ENCODE peak calls at places on chromosomes 5 and 9, in four cellular contexts. One of them, this sample, is unnamed.

GRCh38 chr5:154977409-154977808 is 36.1 kb upstream of the KIF4B start:
- DNase-seq in NCI-H2081: no peak
- DNase-seq in T1000: no peak
- DNase-seq in dorsolateral prefrontal cortex: no peak
- DNase-seq in this sample: no peak

GRCh38 chr9:127793093-127793708 is 7.4 kb downstream of the CDK9 start:
- DNase-seq in NCI-H2081: no peak
- DNase-seq in T1000: no peak
- DNase-seq in dorsolateral prefrontal cortex: no peak
- DNase-seq in this sample: no peak

GRCh38 chr5:138996120-138996519 is 121.0 kb upstream of the LRRTM2 start:
- DNase-seq in NCI-H2081: no peak
- DNase-seq in T1000: no peak
- DNase-seq in dorsolateral prefrontal cortex: no peak
- DNase-seq in this sample: no peak

GRCh38 chr9:118170032-118170955 is 466.1 kb downstream of the TLR4 start:
- DNase-seq in NCI-H2081: peak
- DNase-seq in T1000: peak
- DNase-seq in dorsolateral prefrontal cortex: peak
- DNase-seq in this sample: no peak

GRCh38 chr9:122029898-122030297 is 63.2 kb downstream of the TTLL11 start:
- DNase-seq in NCI-H2081: no peak
- DNase-seq in T1000: no peak
- DNase-seq in dorsolateral prefrontal cortex: no peak
- DNase-seq in this sample: no peak

GRCh38 chr9:21684831-21685362 is 117.5 kb upstream of the MTAP start:
- DNase-seq in NCI-H2081: no peak
- DNase-seq in T1000: peak
- DNase-seq in dorsolateral prefrontal cortex: no peak
- DNase-seq in this sample: no peak

GRCh38 chr5:130066644-130067043 is 162.4 kb downstream of the CHSY3 start:
- DNase-seq in NCI-H2081: no peak
- DNase-seq in T1000: no peak
- DNase-seq in dorsolateral prefrontal cortex: no peak
- DNase-seq in this sample: peak

GRCh38 chr9:137237759-137238726 is 3.0 kb upstream of the TUBB4B start:
- DNase-seq in NCI-H2081: peak
- DNase-seq in T1000: no peak
- DNase-seq in dorsolateral prefrontal cortex: peak
- DNase-seq in this sample: no peak

GRCh38 chr9:133584559-133585476 is 24.4 kb downstream of the FAM163B start:
- DNase-seq in NCI-H2081: peak
- DNase-seq in T1000: no peak
- DNase-seq in dorsolateral prefrontal cortex: no peak
- DNase-seq in this sample: no peak

GRCh38 chr5:16446993-16447392 is 18.6 kb downstream of the ZNF622 start:
- DNase-seq in NCI-H2081: no peak
- DNase-seq in T1000: no peak
- DNase-seq in dorsolateral prefrontal cortex: no peak
- DNase-seq in this sample: no peak

GRCh38 chr9:101463397-101463796 is 27.8 kb upstream of the ALDOB start:
- DNase-seq in NCI-H2081: no peak
- DNase-seq in T1000: no peak
- DNase-seq in dorsolateral prefrontal cortex: no peak
- DNase-seq in this sample: no peak

GRCh38 chr5:160656961-160657570 is 194.9 kb downstream of the ATP10B start:
- DNase-seq in NCI-H2081: no peak
- DNase-seq in T1000: no peak
- DNase-seq in dorsolateral prefrontal cortex: no peak
- DNase-seq in this sample: no peak

GRCh38 chr9:75065513-75065912 is 22.4 kb downstream of the NMRK1 start:
- DNase-seq in NCI-H2081: no peak
- DNase-seq in T1000: no peak
- DNase-seq in dorsolateral prefrontal cortex: no peak
- DNase-seq in this sample: no peak

GRCh38 chr5:135930949-135931295 is 23.9 kb downstream of the LECT2 start:
- DNase-seq in NCI-H2081: no peak
- DNase-seq in T1000: no peak
- DNase-seq in dorsolateral prefrontal cortex: no peak
- DNase-seq in this sample: no peak

GRCh38 chr5:145362261-145362660 is 472.9 kb downstream of the PRELID2 start:
- DNase-seq in NCI-H2081: no peak
- DNase-seq in T1000: no peak
- DNase-seq in dorsolateral prefrontal cortex: no peak
- DNase-seq in this sample: no peak

GRCh38 chr5:107486489-107486888 is 184.2 kb downstream of the EFNA5 start:
- DNase-seq in NCI-H2081: no peak
- DNase-seq in T1000: no peak
- DNase-seq in dorsolateral prefrontal cortex: no peak
- DNase-seq in this sample: no peak

GRCh38 chr9:7153566-7153965 is 395.8 kb downstream of the KDM4C start:
- DNase-seq in NCI-H2081: no peak
- DNase-seq in T1000: no peak
- DNase-seq in dorsolateral prefrontal cortex: no peak
- DNase-seq in this sample: no peak

GRCh38 chr5:163809480-163809879 is 304.1 kb downstream of the MAT2B start:
- DNase-seq in NCI-H2081: no peak
- DNase-seq in T1000: no peak
- DNase-seq in dorsolateral prefrontal cortex: no peak
- DNase-seq in this sample: no peak

GRCh38 chr9:134551657-134552348 is 89.8 kb upstream of the COL5A1 start:
- DNase-seq in NCI-H2081: no peak
- DNase-seq in T1000: peak
- DNase-seq in dorsolateral prefrontal cortex: no peak
- DNase-seq in this sample: peak

GRCh38 chr9:120980951-120981350 is 54.4 kb upstream of the TRAF1 start:
- DNase-seq in NCI-H2081: no peak
- DNase-seq in T1000: no peak
- DNase-seq in dorsolateral prefrontal cortex: no peak
- DNase-seq in this sample: no peak

GRCh38 chr9:116549061-116549664 is 137.9 kb upstream of the TRIM32 start:
- DNase-seq in NCI-H2081: no peak
- DNase-seq in T1000: peak
- DNase-seq in dorsolateral prefrontal cortex: no peak
- DNase-seq in this sample: peak

GRCh38 chr5:139745121-139745799 is 50.3 kb upstream of the PSD2 start:
- DNase-seq in NCI-H2081: no peak
- DNase-seq in T1000: peak
- DNase-seq in dorsolateral prefrontal cortex: no peak
- DNase-seq in this sample: peak

GRCh38 chr5:178551059-178551458 is 39.1 kb downstream of the COL23A1 start:
- DNase-seq in NCI-H2081: no peak
- DNase-seq in T1000: no peak
- DNase-seq in dorsolateral prefrontal cortex: no peak
- DNase-seq in this sample: no peak

GRCh38 chr5:30997681-30998080 is 195.8 kb upstream of the CDH6 start:
- DNase-seq in NCI-H2081: no peak
- DNase-seq in T1000: no peak
- DNase-seq in dorsolateral prefrontal cortex: no peak
- DNase-seq in this sample: no peak

GRCh38 chr5:172748341-172748843 is 22.6 kb downstream of the DUSP1 start:
- DNase-seq in NCI-H2081: no peak
- DNase-seq in T1000: no peak
- DNase-seq in dorsolateral prefrontal cortex: no peak
- DNase-seq in this sample: peak

GRCh38 chr5:5066276-5067186 is 73.6 kb upstream of the ADAMTS16 start:
- DNase-seq in NCI-H2081: no peak
- DNase-seq in T1000: no peak
- DNase-seq in dorsolateral prefrontal cortex: no peak
- DNase-seq in this sample: no peak

GRCh38 chr5:82307431-82307830 is 29.3 kb upstream of the RPS23 start:
- DNase-seq in NCI-H2081: no peak
- DNase-seq in T1000: no peak
- DNase-seq in dorsolateral prefrontal cortex: no peak
- DNase-seq in this sample: no peak

GRCh38 chr5:68467791-68468190 is 252.2 kb downstream of the PIK3R1 start:
- DNase-seq in NCI-H2081: no peak
- DNase-seq in T1000: no peak
- DNase-seq in dorsolateral prefrontal cortex: no peak
- DNase-seq in this sample: no peak

GRCh38 chr9:29285818-29286217 is 1712.5 kb upstream of the C9orf72 start:
- DNase-seq in NCI-H2081: peak
- DNase-seq in T1000: no peak
- DNase-seq in dorsolateral prefrontal cortex: no peak
- DNase-seq in this sample: no peak

GRCh38 chr9:134455537-134455936 is 129.3 kb downstream of the RXRA start:
- DNase-seq in NCI-H2081: no peak
- DNase-seq in T1000: no peak
- DNase-seq in dorsolateral prefrontal cortex: no peak
- DNase-seq in this sample: no peak

GRCh38 chr9:134222018-134222573 is 57.7 kb upstream of the RNU6ATAC start:
- DNase-seq in NCI-H2081: no peak
- DNase-seq in T1000: no peak
- DNase-seq in dorsolateral prefrontal cortex: no peak
- DNase-seq in this sample: no peak